ENCODE peak calls at places on chromosomes 4 and X, in four cellular contexts. One of them, this sample, is unnamed.
A peak's percentile ranks its signal among the peaks of the same experiment; 100 is the strongest.

GRCh38 chr4:101345596-101346311 is 1.6 kb downstream of the PPP3CA start:
- DNase-seq in tibial artery: peak; percentile 87
- DNase-seq in A673: peak; percentile 79
- DNase-seq in suprapubic skin: peak; percentile 88
- DNase-seq in this sample: peak; percentile 65

GRCh38 chr4:113637363-113637762 is 124.2 kb downstream of the CAMK2D start:
- DNase-seq in tibial artery: no peak
- DNase-seq in A673: no peak
- DNase-seq in suprapubic skin: no peak
- DNase-seq in this sample: no peak

GRCh38 chr4:108328033-108328732 is 159.5 kb upstream of the LEF1 start:
- DNase-seq in tibial artery: no peak
- DNase-seq in A673: no peak
- DNase-seq in suprapubic skin: no peak
- DNase-seq in this sample: no peak

GRCh38 chrX:135302269-135302873 is 6.9 kb upstream of the ETDC start:
- DNase-seq in tibial artery: no peak
- DNase-seq in A673: no peak
- DNase-seq in suprapubic skin: no peak
- DNase-seq in this sample: no peak

GRCh38 chr4:120055167-120055566 is 11.5 kb downstream of the MAD2L1 start:
- DNase-seq in tibial artery: no peak
- DNase-seq in A673: no peak
- DNase-seq in suprapubic skin: no peak
- DNase-seq in this sample: no peak

GRCh38 chrX:150935466-150935865 is 37.0 kb upstream of the CD99L2 start:
- DNase-seq in tibial artery: no peak
- DNase-seq in A673: no peak
- DNase-seq in suprapubic skin: no peak
- DNase-seq in this sample: no peak

GRCh38 chr4:99630857-99631256 is 26.8 kb downstream of the C4orf54 start:
- DNase-seq in tibial artery: no peak
- DNase-seq in A673: no peak
- DNase-seq in suprapubic skin: no peak
- DNase-seq in this sample: no peak

GRCh38 chr4:113825272-113825671 is 63.7 kb upstream of the CAMK2D start:
- DNase-seq in tibial artery: no peak
- DNase-seq in A673: no peak
- DNase-seq in suprapubic skin: no peak
- DNase-seq in this sample: no peak

GRCh38 chr4:145842224-145842887 is 96.3 kb downstream of the ZNF827 start:
- DNase-seq in tibial artery: no peak
- DNase-seq in A673: no peak
- DNase-seq in suprapubic skin: no peak
- DNase-seq in this sample: no peak

GRCh38 chrX:65668362-65669310 is 1.2 kb downstream of the MSN start:
- DNase-seq in tibial artery: peak; percentile 92
- DNase-seq in A673: peak; percentile 85
- DNase-seq in suprapubic skin: peak; percentile 80
- DNase-seq in this sample: no peak

GRCh38 chr4:185018834-185019450 is 652 bp downstream of the HELT start:
- DNase-seq in tibial artery: no peak
- DNase-seq in A673: no peak
- DNase-seq in suprapubic skin: no peak
- DNase-seq in this sample: no peak

GRCh38 chr4:94116842-94117241 is 90.8 kb upstream of the SMARCAD1 start:
- DNase-seq in tibial artery: no peak
- DNase-seq in A673: no peak
- DNase-seq in suprapubic skin: no peak
- DNase-seq in this sample: no peak

GRCh38 chrX:1453951-1454785 is 1.5 kb upstream of the ASMTL start:
- DNase-seq in tibial artery: peak; percentile 92
- DNase-seq in A673: peak; percentile 90
- DNase-seq in suprapubic skin: peak; percentile 92
- DNase-seq in this sample: peak; percentile 82

GRCh38 chrX:72027914-72028307 is 103.8 kb downstream of the RTL5 start:
- DNase-seq in tibial artery: no peak
- DNase-seq in A673: no peak
- DNase-seq in suprapubic skin: peak; percentile 4
- DNase-seq in this sample: no peak

GRCh38 chr4:80252427-80252826 is 14.0 kb upstream of the FGF5 start:
- DNase-seq in tibial artery: no peak
- DNase-seq in A673: no peak
- DNase-seq in suprapubic skin: no peak
- DNase-seq in this sample: no peak

GRCh38 chrX:7272301-7272700 is 124.3 kb upstream of the PUDP start:
- DNase-seq in tibial artery: no peak
- DNase-seq in A673: no peak
- DNase-seq in suprapubic skin: no peak
- DNase-seq in this sample: no peak

GRCh38 chrX:105190252-105190853 is 30.1 kb downstream of the TEX13A start:
- DNase-seq in tibial artery: no peak
- DNase-seq in A673: peak; percentile 35
- DNase-seq in suprapubic skin: no peak
- DNase-seq in this sample: peak; percentile 16

GRCh38 chr4:48557478-48557877 is 67.4 kb downstream of the ZAR1 start:
- DNase-seq in tibial artery: no peak
- DNase-seq in A673: peak; percentile 12
- DNase-seq in suprapubic skin: no peak
- DNase-seq in this sample: no peak

GRCh38 chr4:189185810-189186432 is 754.8 kb upstream of the FRG1 start:
- DNase-seq in tibial artery: no peak
- DNase-seq in A673: no peak
- DNase-seq in suprapubic skin: no peak
- DNase-seq in this sample: no peak

GRCh38 chr4:145494666-145495065 is 13.0 kb downstream of the SMAD1 start:
- DNase-seq in tibial artery: no peak
- DNase-seq in A673: no peak
- DNase-seq in suprapubic skin: no peak
- DNase-seq in this sample: no peak

GRCh38 chrX:37454537-37455285 is 105.5 kb downstream of the PRRG1 start:
- DNase-seq in tibial artery: no peak
- DNase-seq in A673: no peak
- DNase-seq in suprapubic skin: no peak
- DNase-seq in this sample: no peak

GRCh38 chr4:127586922-127587571 is 45.7 kb upstream of the INTU start:
- DNase-seq in tibial artery: no peak
- DNase-seq in A673: peak; percentile 56
- DNase-seq in suprapubic skin: no peak
- DNase-seq in this sample: peak; percentile 43

GRCh38 chr4:27276322-27277073 is 415.9 kb downstream of the STIM2 start:
- DNase-seq in tibial artery: no peak
- DNase-seq in A673: no peak
- DNase-seq in suprapubic skin: no peak
- DNase-seq in this sample: no peak

GRCh38 chrX:122046226-122046625 is 998.8 kb downstream of the GLUD2 start:
- DNase-seq in tibial artery: no peak
- DNase-seq in A673: no peak
- DNase-seq in suprapubic skin: no peak
- DNase-seq in this sample: no peak

GRCh38 chrX:47283015-47283771 is 50.4 kb downstream of the USP11 start:
- DNase-seq in tibial artery: no peak
- DNase-seq in A673: peak; percentile 40
- DNase-seq in suprapubic skin: no peak
- DNase-seq in this sample: peak; percentile 53

GRCh38 chrX:22278375-22278774 is 5.7 kb downstream of the CBLL2 start:
- DNase-seq in tibial artery: no peak
- DNase-seq in A673: no peak
- DNase-seq in suprapubic skin: no peak
- DNase-seq in this sample: no peak

GRCh38 chr4:1288786-1289185 is 905 bp upstream of the MAEA start:
- DNase-seq in tibial artery: no peak
- DNase-seq in A673: no peak
- DNase-seq in suprapubic skin: no peak
- DNase-seq in this sample: no peak

GRCh38 chr4:1289232-1290164 is at the start of gene MAEA:
- DNase-seq in tibial artery: peak; percentile 98
- DNase-seq in A673: peak; percentile 98
- DNase-seq in suprapubic skin: peak; percentile 98
- DNase-seq in this sample: peak; percentile 100

GRCh38 chr4:1285151-1285789 is 4.4 kb upstream of the MAEA start:
- DNase-seq in tibial artery: no peak
- DNase-seq in A673: no peak
- DNase-seq in suprapubic skin: no peak
- DNase-seq in this sample: no peak

GRCh38 chr4:1283711-1284110 is 6.0 kb upstream of the MAEA start:
- DNase-seq in tibial artery: no peak
- DNase-seq in A673: no peak
- DNase-seq in suprapubic skin: no peak
- DNase-seq in this sample: no peak

GRCh38 chr4:1285790-1286553 is 3.7 kb upstream of the MAEA start:
- DNase-seq in tibial artery: no peak
- DNase-seq in A673: peak; percentile 32
- DNase-seq in suprapubic skin: no peak
- DNase-seq in this sample: no peak
- TF ChIP-seq CTCF in tibial artery: peak; percentile 4
- TF ChIP-seq CTCF in A673: no peak
- TF ChIP-seq CTCF in suprapubic skin: no peak
- TF ChIP-seq CTCF in this sample: no peak

GRCh38 chr4:110344165-110344564 is 131.8 kb upstream of the ENPEP start:
- DNase-seq in tibial artery: no peak
- DNase-seq in A673: peak; percentile 71
- DNase-seq in suprapubic skin: no peak
- DNase-seq in this sample: no peak

GRCh38 chr4:110354460-110354859 is 121.5 kb upstream of the ENPEP start:
- DNase-seq in tibial artery: no peak
- DNase-seq in A673: no peak
- DNase-seq in suprapubic skin: no peak
- DNase-seq in this sample: no peak

GRCh38 chr4:110352670-110353442 is 123.1 kb upstream of the ENPEP start:
- DNase-seq in tibial artery: no peak
- DNase-seq in A673: no peak
- DNase-seq in suprapubic skin: no peak
- DNase-seq in this sample: no peak

GRCh38 chr4:110347805-110348204 is 128.2 kb upstream of the ENPEP start:
- DNase-seq in tibial artery: no peak
- DNase-seq in A673: no peak
- DNase-seq in suprapubic skin: no peak
- DNase-seq in this sample: no peak

DNA sequence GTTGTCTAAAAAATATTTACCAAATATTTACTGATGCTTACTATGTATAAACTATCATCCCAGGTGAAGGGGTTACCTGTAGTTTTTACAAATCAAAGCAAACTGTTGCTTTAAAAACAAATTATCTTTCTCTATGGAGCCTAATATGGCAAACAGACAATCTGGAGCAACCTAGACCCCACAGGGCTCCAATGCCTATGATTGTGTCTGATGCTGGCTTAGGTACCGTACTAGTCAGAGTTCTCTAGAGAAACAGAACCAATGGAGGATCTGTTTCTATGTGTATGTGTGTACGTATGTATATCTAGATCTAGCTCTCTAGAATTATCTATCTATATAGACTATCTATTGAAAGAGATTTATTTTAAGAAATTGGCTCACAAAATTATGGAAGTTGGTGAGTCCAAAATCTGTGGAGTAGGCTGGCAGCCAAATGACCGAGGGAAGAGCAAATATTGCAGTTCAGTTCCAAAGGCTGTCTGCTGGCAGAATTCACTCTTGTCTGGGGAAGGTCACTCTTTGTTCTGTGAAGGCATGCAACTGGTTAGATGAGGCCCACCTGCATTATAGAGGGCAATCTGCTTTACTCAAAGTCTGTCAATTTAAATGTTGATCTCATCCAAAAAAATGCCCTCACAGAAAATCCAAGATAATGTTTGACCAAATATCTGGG is 127.1 kb upstream of the ENPEP start:
- DNase-seq in tibial artery: no peak
- DNase-seq in A673: no peak
- DNase-seq in suprapubic skin: no peak
- DNase-seq in this sample: no peak
- TF ChIP-seq CTCF in tibial artery: no peak
- TF ChIP-seq CTCF in A673: no peak
- TF ChIP-seq CTCF in suprapubic skin: no peak
- TF ChIP-seq CTCF in this sample: no peak

DNA sequence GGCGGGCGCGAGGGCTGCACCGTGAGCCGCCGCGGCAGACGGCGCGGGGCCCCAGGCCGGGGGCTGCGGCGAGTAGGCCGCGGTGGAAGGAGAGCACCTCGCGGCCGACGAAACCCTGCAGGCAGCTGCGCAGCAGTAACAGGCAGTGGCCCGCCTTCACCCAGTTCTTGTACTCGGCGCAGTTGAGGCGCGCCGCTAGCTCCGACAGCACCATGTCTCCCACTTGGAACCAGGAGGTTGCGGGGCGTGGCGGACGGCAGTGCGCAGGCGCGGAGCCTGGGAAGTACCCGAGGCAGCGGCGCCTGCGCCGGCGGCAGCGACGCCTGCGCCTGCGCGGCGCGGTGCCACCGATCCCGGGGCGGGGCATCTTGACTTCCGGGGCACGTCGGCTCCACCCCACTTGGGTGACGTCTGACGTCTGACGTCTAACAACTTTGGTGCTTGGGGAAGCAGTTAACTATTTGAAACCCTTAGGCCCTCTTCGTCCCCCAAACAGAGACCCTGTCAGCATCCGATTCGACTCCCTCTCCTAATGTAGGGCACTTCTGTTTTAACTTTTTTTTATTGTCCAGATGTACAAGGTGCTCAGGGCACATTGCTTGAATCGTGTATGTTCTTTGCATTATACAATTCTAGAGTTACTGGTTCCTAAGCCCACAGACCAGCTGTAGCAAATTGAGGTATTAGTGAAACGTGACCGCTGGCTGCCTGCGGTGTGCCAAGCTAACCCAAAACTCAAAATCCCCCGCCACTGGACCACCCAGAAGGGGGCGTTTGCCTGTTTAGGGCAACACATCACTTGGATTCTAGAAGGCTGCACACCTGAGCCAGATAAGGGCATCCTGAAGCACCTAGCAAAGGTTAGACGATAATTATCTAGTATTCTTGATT is at the start of gene CXorf38:
- DNase-seq in tibial artery: peak; percentile 95
- DNase-seq in A673: peak; percentile 93
- DNase-seq in suprapubic skin: peak; percentile 95
- DNase-seq in this sample: peak; percentile 94
- TF ChIP-seq CTCF in tibial artery: no peak
- TF ChIP-seq CTCF in A673: peak; percentile 21
- TF ChIP-seq CTCF in suprapubic skin: no peak
- TF ChIP-seq CTCF in this sample: no peak

GRCh38 chr4:151532001-151532708 is 123.2 kb downstream of the FHIP1A start:
- DNase-seq in tibial artery: no peak
- DNase-seq in A673: no peak
- DNase-seq in suprapubic skin: no peak
- DNase-seq in this sample: no peak
- TF ChIP-seq CTCF in tibial artery: no peak
- TF ChIP-seq CTCF in A673: no peak
- TF ChIP-seq CTCF in suprapubic skin: no peak
- TF ChIP-seq CTCF in this sample: no peak

GRCh38 chr4:41791557-41791956 is 43.0 kb upstream of the PHOX2B start:
- DNase-seq in tibial artery: no peak
- DNase-seq in A673: no peak
- DNase-seq in suprapubic skin: no peak
- DNase-seq in this sample: no peak
- TF ChIP-seq CTCF in tibial artery: no peak
- TF ChIP-seq CTCF in A673: peak; percentile 20
- TF ChIP-seq CTCF in suprapubic skin: no peak
- TF ChIP-seq CTCF in this sample: no peak

This sample was measured in GM10248.